ENCODE peak calls at places on chromosomes 5 and 9, in eight cellular contexts. T is tibial artery, K is breast epithelium, P is OCI-LY7, M is uterus, Z is fibroblast of mammary gland, J is body of pancreas, S is right lobe of liver. R is an unnamed sample.

GRCh38 chr5:3364941-3365340 is 230.7 kb upstream of the IRX1 start:
- DNase-seq in J (no peak), Z (no peak), M (no peak), P (peak), S (no peak), K (no peak), T (no peak), R (no peak)

GRCh38 chr5:109468737-109469420 is 59.1 kb upstream of the PJA2 start:
- DNase-seq in M (peak), K (peak), S (peak), T (peak), Z (peak), J (peak), P (peak), R (peak)

GRCh38 chr5:179836225-179837019 is 15.7 kb downstream of the SQSTM1 start:
- DNase-seq in Z (peak), P (no peak), T (no peak), M (no peak), S (peak), K (no peak), J (no peak), R (peak)

GRCh38 chr9:133184971-133185370 is 21.3 kb upstream of the GBGT1 start:
- DNase-seq in S (no peak), K (no peak), J (peak), T (no peak), M (peak), P (peak), Z (peak), R (peak)

GRCh38 chr5:108193021-108193795 is 188.7 kb downstream of the FBXL17 start:
- DNase-seq in P (no peak), K (no peak), J (no peak), M (no peak), T (no peak), Z (peak), S (no peak), R (peak)

GRCh38 chr5:160030631-160031377 is 21.9 kb downstream of the TTC1 start:
- DNase-seq in Z (no peak), S (no peak), J (no peak), M (no peak), K (no peak), T (no peak), P (no peak), R (peak)

GRCh38 chr9:97696823-97697601 is at the start of gene XPA:
- DNase-seq in J (peak), M (peak), S (peak), Z (peak), P (peak), T (peak), K (peak), R (peak)

GRCh38 chr9:96619491-96620154 is at the start of gene CDC14B:
- DNase-seq in P (no peak), Z (peak), T (peak), M (peak), J (peak), S (peak), K (peak), R (peak)

GRCh38 chr9:133188006-133188842 is 20.8 kb downstream of the OBP2B start:
- DNase-seq in P (peak), J (peak), Z (no peak), M (no peak), K (no peak), S (no peak), T (no peak), R (peak)

GRCh38 chr5:16378762-16379161 is 86.8 kb downstream of the ZNF622 start:
- DNase-seq in J (peak), T (no peak), Z (no peak), K (no peak), S (no peak), M (no peak), P (no peak), R (no peak)

GRCh38 chr9:29999645-30000044 is 2384.8 kb upstream of the ACO1 start:
- DNase-seq in K (no peak), T (no peak), S (no peak), M (no peak), J (no peak), P (no peak), Z (no peak), R (no peak)

GRCh38 chr9:118533101-118533500 is 828.9 kb downstream of the TLR4 start:
- DNase-seq in T (no peak), S (no peak), Z (peak), J (no peak), M (no peak), K (no peak), P (no peak), R (peak)

GRCh38 chr9:21848615-21849014 is 46.2 kb downstream of the MTAP start:
- DNase-seq in T (no peak), M (no peak), J (no peak), Z (no peak), P (no peak), S (no peak), K (no peak), R (no peak)

GRCh38 chr5:60810438-60811085 is 33.5 kb downstream of the ELOVL7 start:
- DNase-seq in T (no peak), Z (peak), M (no peak), K (no peak), J (no peak), S (no peak), P (no peak), R (peak)

GRCh38 chr9:133713211-133713959 is 24.8 kb downstream of the SARDH start:
- DNase-seq in Z (no peak), K (no peak), S (peak), P (peak), J (no peak), T (no peak), M (no peak), R (no peak)

GRCh38 chr5:176658007-176658599 is 10.8 kb downstream of the TSPAN17 start:
- DNase-seq in J (peak), T (peak), P (peak), K (no peak), S (peak), M (peak), Z (peak), R (peak)

GRCh38 chr9:85478847-85479246 is 262.9 kb downstream of the AGTPBP1 start:
- DNase-seq in T (peak), Z (no peak), P (no peak), J (no peak), S (no peak), K (no peak), M (no peak), R (no peak)

GRCh38 chr9:114276908-114277821 is 45.7 kb upstream of the ORM1 start:
- DNase-seq in M (peak), K (peak), P (no peak), J (peak), T (no peak), S (peak), Z (peak), R (peak)

GRCh38 chr9:114612272-114612923 is 1.3 kb downstream of the TMEM268 start:
- DNase-seq in T (no peak), S (no peak), K (no peak), M (peak), J (peak), P (no peak), Z (no peak), R (no peak)

GRCh38 chr5:112417931-112418358 is 1.1 kb downstream of the EPB41L4A start:
- DNase-seq in J (peak), Z (peak), M (peak), P (no peak), K (peak), T (peak), S (peak), R (peak)

GRCh38 chr5:150065346-150065745 is 21.0 kb downstream of the CSF1R start:
- DNase-seq in M (no peak), S (no peak), P (no peak), T (peak), K (no peak), J (no peak), Z (peak), R (peak)

GRCh38 chr9:134328841-134329575 is 2.8 kb downstream of the RXRA start:
- DNase-seq in S (peak), T (peak), M (peak), K (no peak), P (no peak), Z (peak), J (peak), R (peak)

GRCh38 chr5:127686424-127686823 is 16.8 kb upstream of the CCDC192 start:
- DNase-seq in P (no peak), K (no peak), M (no peak), Z (no peak), S (no peak), T (no peak), J (no peak), R (no peak)

GRCh38 chr9:19999491-20000057 is 210.7 kb upstream of the SLC24A2 start:
- DNase-seq in J (no peak), P (no peak), S (no peak), T (no peak), K (no peak), Z (peak), M (no peak), R (peak)
- H3K4me3 ChIP-seq in J (no peak), P (no peak), S (no peak), T (no peak), K (no peak), Z (no peak), M (no peak), R (no peak)

GRCh38 chr9:80503692-80504400 is 932.1 kb downstream of the TLE4 start:
- DNase-seq in J (no peak), M (no peak), T (no peak), S (no peak), Z (no peak), K (no peak), P (no peak), R (peak)

GRCh38 chr9:80504525-80505235 is 932.9 kb downstream of the TLE4 start:
- DNase-seq in P (no peak), S (no peak), K (no peak), T (no peak), M (no peak), J (no peak), Z (no peak), R (peak)

GRCh38 chr9:80507611-80508010 is 935.8 kb downstream of the TLE4 start:
- DNase-seq in P (no peak), T (no peak), M (no peak), Z (no peak), S (no peak), J (no peak), K (no peak), R (no peak)

GRCh38 chr9:80509358-80509757 is 937.6 kb downstream of the TLE4 start:
- DNase-seq in J (no peak), P (no peak), S (no peak), T (no peak), K (no peak), M (no peak), Z (no peak), R (peak)
- TF ChIP-seq CTCF in J (no peak), P (peak), S (no peak), T (no peak), K (no peak), M (no peak), Z (no peak), R (peak)

GRCh38 chr9:35793461-35793860 is 2.1 kb downstream of the NPR2 start:
- DNase-seq in Z (no peak), M (no peak), P (no peak), J (no peak), T (no peak), K (no peak), S (no peak), R (no peak)

GRCh38 chr9:35790385-35791291 is 753 bp upstream of the NPR2 start:
- DNase-seq in M (peak), K (peak), S (no peak), T (peak), Z (peak), J (peak), P (peak), R (peak)

GRCh38 chr9:35791321-35791921 is at the start of gene NPR2:
- DNase-seq in P (no peak), Z (no peak), S (no peak), M (peak), K (no peak), J (no peak), T (peak), R (peak)

GRCh38 chr9:35792826-35793225 is 1.4 kb downstream of the NPR2 start:
- DNase-seq in P (no peak), Z (no peak), T (no peak), J (no peak), S (no peak), K (no peak), M (no peak), R (no peak)

DNA sequence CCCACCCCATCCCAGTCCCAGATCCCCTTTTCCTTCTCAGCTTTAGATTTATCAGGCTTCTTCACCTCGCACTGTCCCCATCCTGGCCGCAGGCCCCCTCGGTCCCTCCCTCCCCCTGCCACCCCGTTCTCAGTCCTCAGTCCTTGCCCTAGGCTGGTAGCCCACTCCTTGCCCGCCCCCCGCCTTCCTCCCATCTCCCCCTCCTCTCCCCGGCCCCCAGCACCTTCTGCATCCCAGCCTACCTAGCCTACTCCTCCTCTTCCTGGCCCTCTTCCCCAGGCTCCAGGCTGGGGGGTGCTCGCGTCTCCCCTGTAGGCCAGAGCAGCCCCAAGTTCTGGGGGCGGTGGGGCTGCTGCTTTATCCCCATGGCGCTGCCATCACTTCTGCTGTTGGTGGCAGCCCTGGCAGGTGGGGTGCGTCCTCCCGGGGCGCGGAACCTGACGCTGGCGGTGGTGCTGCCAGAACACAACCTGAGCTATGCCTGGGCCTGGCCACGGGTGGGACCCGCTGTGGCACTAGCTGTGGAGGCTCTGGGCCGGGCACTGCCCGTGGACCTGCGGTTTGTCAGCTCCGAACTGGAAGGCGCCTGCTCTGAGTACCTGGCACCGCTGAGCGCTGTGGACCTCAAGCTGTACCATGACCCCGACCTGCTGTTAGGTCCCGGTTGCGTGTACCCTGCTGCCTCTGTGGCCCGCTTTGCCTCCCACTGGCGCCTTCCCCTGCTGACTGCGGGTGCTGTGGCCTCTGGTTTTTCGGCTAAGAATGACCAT is 838 bp downstream of the NPR2 start:
- DNase-seq in K (no peak), J (no peak), T (no peak), M (no peak), Z (no peak), P (no peak), S (peak), R (no peak)
- H3K4me3 ChIP-seq in K (peak), J (no peak), T (peak), M (peak), Z (peak), P (no peak), S (peak), R (peak)

GRCh38 chr5:10987881-10988504 is 227.0 kb upstream of the DAP start:
- DNase-seq in T (peak), K (peak), S (peak), J (peak), P (peak), Z (peak), M (no peak), R (peak)
- TF ChIP-seq CTCF in T (peak), K (peak), S (peak), J (peak), P (peak), Z (peak), M (peak), R (peak)

GRCh38 chr5:111069839-111070238 is 1.7 kb upstream of the TSLP start:
- DNase-seq in P (no peak), K (no peak), Z (peak), J (no peak), S (no peak), T (no peak), M (no peak), R (peak)
- H3K4me3 ChIP-seq in P (no peak), K (no peak), Z (no peak), J (no peak), S (no peak), T (peak), M (no peak), R (no peak)

GRCh38 chr9:108933641-108934322 is at the start of gene ELP1:
- DNase-seq in J (peak), S (peak), M (peak), Z (peak), K (peak), P (peak), T (peak), R (peak)
- TF ChIP-seq CTCF in J (peak), S (peak), M (peak), Z (no peak), K (no peak), P (peak), T (no peak), R (peak)

DNA sequence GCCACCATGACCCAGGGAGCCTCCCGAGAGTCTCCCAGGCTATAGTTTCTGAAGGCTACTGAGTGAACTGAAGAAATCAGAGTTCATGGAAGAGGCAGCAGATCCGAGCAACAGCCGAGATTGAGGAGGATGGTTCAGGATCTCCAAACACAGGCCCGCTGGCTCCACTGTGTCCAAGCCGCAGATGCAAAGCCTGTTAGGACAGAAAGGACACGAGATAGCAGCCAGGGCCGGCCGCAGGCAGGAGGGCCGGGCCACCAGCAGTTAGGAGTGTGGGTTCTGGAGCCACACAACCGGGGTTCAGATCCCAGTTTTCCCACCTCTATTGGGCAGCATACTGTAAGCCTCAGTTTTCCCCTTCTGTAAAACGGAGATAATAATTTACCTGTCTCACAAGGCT is 27.7 kb downstream of the NEK6 start:
- DNase-seq in J (no peak), M (no peak), K (no peak), S (no peak), P (no peak), T (no peak), Z (no peak), R (no peak)
- H3K4me3 ChIP-seq in J (no peak), M (no peak), K (peak), S (peak), P (no peak), T (no peak), Z (no peak), R (no peak)

DNA sequence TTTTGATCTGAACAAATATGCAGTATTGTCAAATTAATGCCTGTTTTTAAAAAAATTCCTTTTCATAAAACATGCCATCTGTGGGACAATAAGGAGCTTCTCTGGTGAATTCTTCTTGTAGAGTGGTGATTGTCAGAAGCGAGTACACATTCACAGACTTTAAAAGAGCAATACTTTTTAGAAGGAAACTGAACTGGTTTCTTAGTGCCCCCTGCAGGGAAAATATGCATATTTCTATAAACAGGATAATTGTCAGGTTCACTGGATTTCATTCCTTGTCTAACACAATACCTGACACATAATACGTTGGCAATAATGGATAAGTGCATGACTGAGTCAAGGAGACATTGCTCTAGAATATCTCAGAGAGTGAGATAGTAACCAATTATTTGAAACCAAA is 133.7 kb downstream of the KIF4B start:
- DNase-seq in K (no peak), Z (peak), T (no peak), J (no peak), P (no peak), M (no peak), S (no peak), R (peak)
- TF ChIP-seq CTCF in K (no peak), Z (peak), T (peak), J (peak), P (peak), M (peak), S (peak), R (no peak)

DNA sequence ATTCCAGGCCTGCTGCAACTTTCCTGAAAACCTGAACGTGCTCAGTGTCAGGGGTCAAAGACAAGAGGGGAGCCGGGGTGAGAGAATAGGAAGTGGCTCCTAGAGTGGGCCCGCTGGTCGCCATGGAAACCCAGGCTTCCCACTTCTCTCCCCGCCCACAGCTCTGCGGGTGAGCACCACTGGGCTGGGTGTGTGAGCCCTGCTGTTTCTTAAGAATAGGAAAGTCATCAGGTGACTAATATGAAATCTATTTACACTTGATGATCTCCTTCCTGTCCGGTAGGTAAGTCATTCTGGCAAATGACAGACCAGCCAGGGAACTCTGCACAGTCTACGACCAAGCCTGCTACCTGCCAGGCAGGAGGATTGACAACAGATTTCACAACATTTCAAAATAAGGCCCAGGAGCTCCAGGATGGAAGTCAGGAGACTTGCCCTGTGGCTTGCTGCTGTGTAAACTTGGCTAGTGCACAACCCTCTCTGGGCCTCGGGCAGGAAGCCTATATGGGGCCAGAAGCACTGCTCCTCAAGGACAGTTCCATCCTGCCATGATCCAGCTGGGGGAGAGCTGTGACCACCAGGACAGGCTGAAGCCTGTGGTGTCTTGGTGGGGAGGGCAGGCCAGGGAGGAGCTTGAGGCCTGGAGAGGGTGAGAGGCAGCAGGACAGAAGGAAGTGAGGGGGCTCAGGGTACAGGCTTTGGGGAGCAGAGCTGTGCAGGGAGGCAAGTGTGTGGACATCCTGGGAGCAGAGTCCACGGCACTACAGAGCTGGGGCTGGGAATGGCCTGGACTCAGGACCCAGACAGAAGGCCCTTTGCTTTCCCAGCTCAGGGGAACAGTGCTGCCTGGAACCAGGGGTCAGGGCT is 60.6 kb downstream of the SHB start:
- DNase-seq in T (no peak), S (peak), K (no peak), P (peak), M (no peak), J (no peak), Z (peak), R (peak)
- H3K4me3 ChIP-seq in T (no peak), S (no peak), K (no peak), P (no peak), M (no peak), J (no peak), Z (no peak), R (no peak)

R was measured in choroid plexus epithelial cell.